ENCODE peak calls at places on chromosome 15, in five cellular contexts. W, D, Y, I and M are unnamed samples.
A peak's percentile ranks its signal among the peaks of the same experiment; 100 is the strongest.

GRCh38 chr15:59290311-59291213 is 82.1 kb downstream of the MYO1E start:
- DNase-seq in Y (no peak), I (no peak), W (no peak), D (no peak), M (no peak)

GRCh38 chr15:47013446-47013845 is 703.9 kb upstream of the SEMA6D start:
- DNase-seq in W (no peak), I (no peak), D (no peak), Y (no peak), M (no peak)

GRCh38 chr15:87764461-87765236 is 491.9 kb downstream of the NTRK3 start:
- DNase-seq in D (no peak), W (no peak), Y (no peak), I (no peak), M (no peak)

GRCh38 chr15:42032376-42033213 is 11.8 kb upstream of the PLA2G4E start:
- DNase-seq in D (no peak), I (peak; percentile 46), Y (no peak), W (no peak), M (no peak)

GRCh38 chr15:92647467-92648163 is 8.0 kb downstream of the FAM174B start:
- DNase-seq in W (no peak), Y (no peak), I (no peak), D (no peak), M (no peak)

GRCh38 chr15:41908681-41909461 is 15.0 kb upstream of the SPTBN5 start:
- DNase-seq in Y (peak; percentile 55), D (no peak), I (no peak), W (no peak), M (no peak)

GRCh38 chr15:41258706-41259471 is 27.8 kb downstream of the CHP1 start:
- DNase-seq in W (peak; percentile 40), Y (peak; percentile 43), I (peak; percentile 31), D (no peak), M (peak; percentile 68)

GRCh38 chr15:39248204-39248603 is 332.7 kb upstream of the THBS1 start:
- DNase-seq in I (no peak), Y (no peak), W (peak; percentile 47), D (no peak), M (peak; percentile 50)

GRCh38 chr15:42385206-42385979 is 26.1 kb downstream of the CAPN3 start:
- DNase-seq in D (peak; percentile 76), Y (peak; percentile 31), W (peak; percentile 45), I (no peak), M (no peak)

GRCh38 chr15:90557147-90557546 is 27.4 kb downstream of the CRTC3 start:
- DNase-seq in W (no peak), D (no peak), I (no peak), Y (no peak), M (no peak)

GRCh38 chr15:62560943-62561571 is 396.0 kb upstream of the C2CD4B start:
- DNase-seq in D (no peak), W (no peak), Y (peak; percentile 43), I (no peak), M (no peak)

GRCh38 chr15:60568301-60568742 is 89.4 kb upstream of the ICE2 start:
- DNase-seq in D (no peak), Y (no peak), W (no peak), I (peak; percentile 87), M (no peak)

GRCh38 chr15:50315814-50316630 is 39.0 kb downstream of the GABPB1 start:
- DNase-seq in Y (no peak), W (peak; percentile 42), D (no peak), I (no peak), M (no peak)

GRCh38 chr15:89383635-89384604 is 49.3 kb upstream of the POLG start:
- DNase-seq in I (no peak), Y (no peak), D (no peak), W (no peak), M (no peak)

GRCh38 chr15:63135804-63136203 is 14.1 kb downstream of the LACTB start:
- DNase-seq in Y (no peak), I (no peak), W (no peak), D (no peak), M (no peak)

GRCh38 chr15:29143909-29144308 is 125.7 kb downstream of the NSMCE3 start:
- DNase-seq in I (no peak), W (no peak), Y (no peak), D (no peak), M (no peak)

GRCh38 chr15:26051771-26052685 is 188.9 kb upstream of the ATP10A start:
- DNase-seq in Y (no peak), W (no peak), D (no peak), I (no peak), M (no peak)

GRCh38 chr15:75817151-75817935 is 25.9 kb upstream of the UBE2Q2 start:
- DNase-seq in I (no peak), D (no peak), Y (no peak), W (no peak), M (no peak)

GRCh38 chr15:63551400-63551799 is 45.8 kb upstream of the FBXL22 start:
- DNase-seq in Y (no peak), D (no peak), I (no peak), W (no peak), M (no peak)

GRCh38 chr15:98537516-98538060 is 110.8 kb upstream of the IGF1R start:
- DNase-seq in Y (no peak), D (no peak), I (no peak), W (no peak), M (no peak)

GRCh38 chr15:48469681-48470080 is 138.5 kb downstream of the DUT start:
- DNase-seq in I (no peak), W (no peak), Y (no peak), D (no peak), M (no peak)

DNA sequence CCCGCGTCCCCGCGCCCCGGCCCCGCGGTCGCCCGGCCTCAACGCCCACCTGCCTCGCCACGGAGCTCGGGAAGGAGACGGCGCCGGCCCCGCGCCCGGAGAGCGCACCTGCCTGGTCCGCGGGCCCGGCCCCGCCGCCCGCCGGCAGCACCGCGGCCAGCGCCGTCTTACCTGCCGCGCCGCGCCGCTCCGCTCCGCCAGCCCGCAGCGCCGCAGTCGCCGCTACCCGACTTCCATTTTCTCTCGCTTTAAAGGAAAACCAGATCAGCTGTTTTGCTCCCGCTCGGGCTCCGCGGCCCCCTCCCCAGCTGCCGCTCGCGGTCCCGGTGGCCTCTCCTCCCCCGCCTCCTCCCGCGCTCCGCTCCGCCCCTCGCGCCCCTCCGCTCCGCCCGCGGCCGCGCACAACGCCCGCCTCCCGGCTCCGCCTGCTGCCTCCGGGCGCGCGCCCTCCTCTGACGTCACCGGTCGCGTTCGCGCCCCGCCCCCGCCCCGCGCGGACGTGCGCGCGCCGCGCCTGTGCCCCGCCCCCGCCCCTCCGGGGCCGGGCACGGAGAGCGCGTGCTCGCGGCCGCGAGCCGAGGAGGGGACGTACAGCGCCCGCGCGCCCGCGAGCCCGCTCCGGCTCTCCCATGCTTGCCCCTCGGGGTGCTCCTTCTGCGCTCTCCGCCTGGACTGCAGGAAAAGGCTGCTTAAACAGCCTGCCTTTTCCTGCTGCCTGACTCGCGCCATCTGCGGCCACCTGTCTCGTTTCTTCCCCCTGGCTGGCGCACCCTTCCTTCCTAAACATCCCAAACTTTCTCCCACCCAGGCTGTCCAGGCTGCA is 159.8 kb upstream of the CHRNA7 start:
- DNase-seq in I (no peak), Y (peak; percentile 86), D (peak; percentile 91), W (peak; percentile 35), M (peak; percentile 98)
- TF ChIP-seq POLR2AphosphoS5 in I (no peak), Y (no peak), D (no peak), W (no peak), M (no peak)

GRCh38 chr15:65827065-65827464 is 35.0 kb upstream of the DENND4A start:
- DNase-seq in Y (no peak), D (no peak), I (no peak), W (no peak), M (no peak)

GRCh38 chr15:65832549-65833364 is 36.5 kb upstream of the RAB11A start:
- DNase-seq in W (peak; percentile 100), Y (peak; percentile 89), D (peak; percentile 78), I (no peak), M (peak; percentile 89)

GRCh38 chr15:65824941-65825544 is 33.0 kb upstream of the DENND4A start:
- DNase-seq in D (no peak), Y (no peak), I (no peak), W (no peak), M (peak; percentile 68)

GRCh38 chr15:65828566-65828965 is 36.5 kb upstream of the DENND4A start:
- DNase-seq in D (no peak), W (no peak), Y (no peak), I (no peak), M (no peak)

GRCh38 chr15:65829150-65829764 is 37.2 kb upstream of the DENND4A start:
- DNase-seq in I (no peak), Y (no peak), W (peak; percentile 33), D (no peak), M (no peak)
- TF ChIP-seq EP300 in I (no peak), Y (no peak), W (no peak), D (no peak), M (no peak)

GRCh38 chr15:96408591-96409183 is 78.2 kb downstream of the NR2F2 start:
- DNase-seq in D (peak; percentile 54), I (no peak), Y (no peak), W (no peak), M (peak; percentile 6)
- TF ChIP-seq POLR2AphosphoS5 in D (no peak), I (no peak), Y (no peak), W (no peak), M (no peak)

GRCh38 chr15:66932634-66933024 is 132.8 kb upstream of the SMAD3 start:
- DNase-seq in Y (no peak), W (no peak), D (no peak), I (no peak), M (no peak)

GRCh38 chr15:66934315-66934930 is 131.0 kb upstream of the SMAD3 start:
- DNase-seq in D (no peak), Y (no peak), I (no peak), W (no peak), M (peak; percentile 12)

GRCh38 chr15:66935121-66935520 is 130.3 kb upstream of the SMAD3 start:
- DNase-seq in D (no peak), W (no peak), I (no peak), Y (no peak), M (no peak)

GRCh38 chr15:66929843-66930242 is 135.6 kb upstream of the SMAD3 start:
- DNase-seq in W (no peak), D (no peak), I (no peak), Y (no peak), M (no peak)

DNA sequence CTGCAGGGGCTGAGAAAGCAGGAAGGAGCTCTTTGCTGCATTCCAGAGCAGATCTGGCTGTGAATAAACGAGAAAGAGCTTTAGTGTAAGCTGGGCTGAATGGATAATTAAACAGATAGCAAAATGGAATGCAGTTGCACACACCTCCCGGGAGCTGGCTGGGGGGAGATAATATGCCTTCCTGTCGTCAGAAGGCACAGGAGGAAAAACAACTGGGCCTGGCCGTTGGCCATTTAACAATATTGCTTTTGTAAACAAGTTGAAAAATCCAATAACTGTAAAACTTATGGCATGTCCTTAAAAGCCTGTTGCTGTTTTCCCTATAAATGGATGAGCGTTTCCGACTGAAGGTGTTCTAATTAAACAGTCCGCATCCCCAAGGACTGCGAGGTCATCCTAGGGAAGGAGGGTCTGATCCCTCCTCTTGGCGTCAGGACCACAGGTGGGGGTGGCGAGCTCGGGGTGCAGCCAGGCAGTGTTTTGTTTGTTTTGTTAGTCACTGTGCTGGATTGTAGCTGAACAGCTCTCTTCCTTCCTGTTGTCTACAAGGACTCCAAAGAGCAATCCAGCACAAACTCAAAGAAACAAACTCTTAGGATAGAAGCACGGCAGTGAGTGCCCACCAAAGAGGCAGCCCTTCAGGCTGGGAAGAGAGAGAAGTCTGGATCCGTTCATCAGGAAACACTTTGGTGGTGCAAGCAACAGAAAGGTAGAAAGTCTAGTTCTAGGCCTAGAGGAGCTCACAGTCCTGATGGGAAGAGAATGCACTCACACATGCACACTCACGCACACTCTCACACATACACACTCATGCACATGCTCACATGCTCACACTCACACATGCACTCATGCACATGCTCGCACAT is 133.4 kb upstream of the SMAD3 start:
- DNase-seq in W (peak; percentile 91), D (no peak), I (no peak), Y (peak; percentile 44), M (no peak)
- TF ChIP-seq EP300 in W (peak; percentile 79), D (no peak), I (no peak), Y (no peak), M (no peak)

GRCh38 chr15:66254364-66255292 is 1.1 kb upstream of the MEGF11 start:
- DNase-seq in D (peak; percentile 81), I (no peak), Y (no peak), W (no peak), M (peak; percentile 60)
- TF ChIP-seq POLR2AphosphoS5 in D (no peak), I (no peak), Y (no peak), W (no peak), M (no peak)